ENCODE peak calls at places on chromosome 20, in six cellular contexts. One of them, this sample, is unnamed. For H3K4me1, the result is how much of the 10 kb centered on the place peaks cover.

GRCh38 chr20:17557675-17558006 is 12.2 kb upstream of the DSTN start:
- DNase-seq in body of pancreas: peak
- DNase-seq in A673: no peak
- DNase-seq in colonic mucosa: peak
- DNase-seq in CD8-positive, alpha-beta T cell: no peak
- DNase-seq in cardiac muscle cell: peak
- DNase-seq in this sample: no peak

GRCh38 chr20:19498756-19499155 is 259.3 kb upstream of the RIN2 start:
- DNase-seq in body of pancreas: peak
- DNase-seq in A673: no peak
- DNase-seq in colonic mucosa: no peak
- DNase-seq in CD8-positive, alpha-beta T cell: no peak
- DNase-seq in cardiac muscle cell: no peak
- DNase-seq in this sample: no peak

GRCh38 chr20:16749573-16749972 is 1.4 kb downstream of the OTOR start:
- DNase-seq in body of pancreas: no peak
- DNase-seq in A673: peak
- DNase-seq in colonic mucosa: no peak
- DNase-seq in CD8-positive, alpha-beta T cell: no peak
- DNase-seq in cardiac muscle cell: no peak
- DNase-seq in this sample: peak

GRCh38 chr20:4873396-4873795 is 127.9 kb downstream of the SLC23A2 start:
- DNase-seq in body of pancreas: no peak
- DNase-seq in A673: peak
- DNase-seq in colonic mucosa: no peak
- DNase-seq in CD8-positive, alpha-beta T cell: no peak
- DNase-seq in cardiac muscle cell: no peak
- DNase-seq in this sample: no peak

GRCh38 chr20:13342469-13343242 is 121.6 kb downstream of the ISM1 start:
- DNase-seq in body of pancreas: no peak
- DNase-seq in A673: no peak
- DNase-seq in colonic mucosa: no peak
- DNase-seq in CD8-positive, alpha-beta T cell: no peak
- DNase-seq in cardiac muscle cell: no peak
- DNase-seq in this sample: no peak

GRCh38 chr20:56347628-56348305 is 11.0 kb upstream of the FAM210B start:
- DNase-seq in body of pancreas: no peak
- DNase-seq in A673: no peak
- DNase-seq in colonic mucosa: no peak
- DNase-seq in CD8-positive, alpha-beta T cell: no peak
- DNase-seq in cardiac muscle cell: no peak
- DNase-seq in this sample: peak

GRCh38 chr20:63659370-63659769 is 1.3 kb downstream of the RTEL1 start:
- DNase-seq in body of pancreas: no peak
- DNase-seq in A673: no peak
- DNase-seq in colonic mucosa: no peak
- DNase-seq in CD8-positive, alpha-beta T cell: no peak
- DNase-seq in cardiac muscle cell: no peak
- DNase-seq in this sample: no peak

GRCh38 chr20:35468671-35469334 is 13.4 kb downstream of the CEP250 start:
- DNase-seq in body of pancreas: no peak
- DNase-seq in A673: no peak
- DNase-seq in colonic mucosa: no peak
- DNase-seq in CD8-positive, alpha-beta T cell: no peak
- DNase-seq in cardiac muscle cell: no peak
- DNase-seq in this sample: no peak

GRCh38 chr20:22652685-22653568 is 68.6 kb upstream of the FOXA2 start:
- DNase-seq in body of pancreas: no peak
- DNase-seq in A673: no peak
- DNase-seq in colonic mucosa: peak
- DNase-seq in CD8-positive, alpha-beta T cell: no peak
- DNase-seq in cardiac muscle cell: no peak
- DNase-seq in this sample: peak

GRCh38 chr20:32585011-32585518 is at the start of gene NOL4L:
- DNase-seq in body of pancreas: peak
- DNase-seq in A673: peak
- DNase-seq in colonic mucosa: no peak
- DNase-seq in CD8-positive, alpha-beta T cell: peak
- DNase-seq in cardiac muscle cell: peak
- DNase-seq in this sample: peak

GRCh38 chr20:48162621-48163020 is 377.3 kb upstream of the SULF2 start:
- DNase-seq in body of pancreas: no peak
- DNase-seq in A673: no peak
- DNase-seq in colonic mucosa: no peak
- DNase-seq in CD8-positive, alpha-beta T cell: no peak
- DNase-seq in cardiac muscle cell: no peak
- DNase-seq in this sample: no peak

GRCh38 chr20:58342104-58342945 is 32.8 kb downstream of the RAB22A start:
- DNase-seq in body of pancreas: no peak
- DNase-seq in A673: peak
- DNase-seq in colonic mucosa: no peak
- DNase-seq in CD8-positive, alpha-beta T cell: no peak
- DNase-seq in cardiac muscle cell: peak
- DNase-seq in this sample: no peak

GRCh38 chr20:911882-912600 is 4.1 kb downstream of the ANGPT4 start:
- DNase-seq in body of pancreas: no peak
- DNase-seq in A673: no peak
- DNase-seq in colonic mucosa: no peak
- DNase-seq in CD8-positive, alpha-beta T cell: no peak
- DNase-seq in cardiac muscle cell: no peak
- DNase-seq in this sample: peak
- TF ChIP-seq CTCF in body of pancreas: no peak
- TF ChIP-seq CTCF in A673: no peak
- TF ChIP-seq CTCF in colonic mucosa: no peak
- TF ChIP-seq CTCF in CD8-positive, alpha-beta T cell: no peak
- TF ChIP-seq CTCF in cardiac muscle cell: no peak
- TF ChIP-seq CTCF in this sample: peak

GRCh38 chr20:21308340-21308739 is 5.2 kb downstream of the XRN2 start:
- DNase-seq in body of pancreas: no peak
- DNase-seq in A673: no peak
- DNase-seq in colonic mucosa: no peak
- DNase-seq in CD8-positive, alpha-beta T cell: no peak
- DNase-seq in cardiac muscle cell: no peak
- DNase-seq in this sample: no peak
- H3K4me1 ChIP-seq in body of pancreas: under half
- H3K4me1 ChIP-seq in A673: under half
- H3K4me1 ChIP-seq in colonic mucosa: under half
- H3K4me1 ChIP-seq in CD8-positive, alpha-beta T cell: under half
- H3K4me1 ChIP-seq in cardiac muscle cell: under half
- H3K4me1 ChIP-seq in this sample: under half

GRCh38 chr20:50724112-50724724 is 7.2 kb upstream of the PARD6B start:
- DNase-seq in body of pancreas: no peak
- DNase-seq in A673: no peak
- DNase-seq in colonic mucosa: no peak
- DNase-seq in CD8-positive, alpha-beta T cell: no peak
- DNase-seq in cardiac muscle cell: no peak
- DNase-seq in this sample: no peak
- H3K4me3 ChIP-seq in body of pancreas: no peak
- H3K4me3 ChIP-seq in A673: no peak
- H3K4me3 ChIP-seq in colonic mucosa: no peak
- H3K4me3 ChIP-seq in CD8-positive, alpha-beta T cell: no peak
- H3K4me3 ChIP-seq in cardiac muscle cell: no peak
- H3K4me3 ChIP-seq in this sample: no peak

GRCh38 chr20:51767867-51768758 is at the start of gene ATP9A:
- DNase-seq in body of pancreas: peak
- DNase-seq in A673: no peak
- DNase-seq in colonic mucosa: peak
- DNase-seq in CD8-positive, alpha-beta T cell: no peak
- DNase-seq in cardiac muscle cell: peak
- DNase-seq in this sample: peak
- TF ChIP-seq CTCF in body of pancreas: no peak
- TF ChIP-seq CTCF in A673: peak
- TF ChIP-seq CTCF in colonic mucosa: no peak
- TF ChIP-seq CTCF in CD8-positive, alpha-beta T cell: no peak
- TF ChIP-seq CTCF in cardiac muscle cell: no peak
- TF ChIP-seq CTCF in this sample: peak

GRCh38 chr20:2981646-2982045 is 61.8 kb upstream of the GNRH2 start:
- DNase-seq in body of pancreas: no peak
- DNase-seq in A673: no peak
- DNase-seq in colonic mucosa: no peak
- DNase-seq in CD8-positive, alpha-beta T cell: no peak
- DNase-seq in cardiac muscle cell: no peak
- DNase-seq in this sample: no peak

GRCh38 chr20:2983508-2983907 is 59.9 kb upstream of the GNRH2 start:
- DNase-seq in body of pancreas: no peak
- DNase-seq in A673: no peak
- DNase-seq in colonic mucosa: no peak
- DNase-seq in CD8-positive, alpha-beta T cell: no peak
- DNase-seq in cardiac muscle cell: no peak
- DNase-seq in this sample: no peak

GRCh38 chr20:2984028-2984501 is 59.4 kb upstream of the GNRH2 start:
- DNase-seq in body of pancreas: no peak
- DNase-seq in A673: no peak
- DNase-seq in colonic mucosa: no peak
- DNase-seq in CD8-positive, alpha-beta T cell: no peak
- DNase-seq in cardiac muscle cell: no peak
- DNase-seq in this sample: no peak

GRCh38 chr20:2973574-2973973 is 69.8 kb upstream of the GNRH2 start:
- DNase-seq in body of pancreas: no peak
- DNase-seq in A673: no peak
- DNase-seq in colonic mucosa: no peak
- DNase-seq in CD8-positive, alpha-beta T cell: no peak
- DNase-seq in cardiac muscle cell: no peak
- DNase-seq in this sample: no peak

GRCh38 chr20:2978519-2978918 is 64.9 kb upstream of the GNRH2 start:
- DNase-seq in body of pancreas: no peak
- DNase-seq in A673: no peak
- DNase-seq in colonic mucosa: no peak
- DNase-seq in CD8-positive, alpha-beta T cell: no peak
- DNase-seq in cardiac muscle cell: no peak
- DNase-seq in this sample: no peak
- H3K4me1 ChIP-seq in body of pancreas: under half
- H3K4me1 ChIP-seq in A673: under half
- H3K4me1 ChIP-seq in colonic mucosa: under half
- H3K4me1 ChIP-seq in CD8-positive, alpha-beta T cell: under half
- H3K4me1 ChIP-seq in cardiac muscle cell: under half
- H3K4me1 ChIP-seq in this sample: under half

GRCh38 chr20:46172455-46172854 is 54.3 kb downstream of the CD40 start:
- DNase-seq in body of pancreas: no peak
- DNase-seq in A673: no peak
- DNase-seq in colonic mucosa: no peak
- DNase-seq in CD8-positive, alpha-beta T cell: no peak
- DNase-seq in cardiac muscle cell: no peak
- DNase-seq in this sample: no peak

GRCh38 chr20:46173652-46174468 is 55.7 kb downstream of the CD40 start:
- DNase-seq in body of pancreas: no peak
- DNase-seq in A673: no peak
- DNase-seq in colonic mucosa: no peak
- DNase-seq in CD8-positive, alpha-beta T cell: no peak
- DNase-seq in cardiac muscle cell: no peak
- DNase-seq in this sample: no peak

GRCh38 chr20:46174469-46175126 is 56.5 kb downstream of the CD40 start:
- DNase-seq in body of pancreas: peak
- DNase-seq in A673: peak
- DNase-seq in colonic mucosa: peak
- DNase-seq in CD8-positive, alpha-beta T cell: peak
- DNase-seq in cardiac muscle cell: peak
- DNase-seq in this sample: peak

GRCh38 chr20:46171909-46172308 is 53.8 kb downstream of the CD40 start:
- DNase-seq in body of pancreas: no peak
- DNase-seq in A673: no peak
- DNase-seq in colonic mucosa: no peak
- DNase-seq in CD8-positive, alpha-beta T cell: no peak
- DNase-seq in cardiac muscle cell: no peak
- DNase-seq in this sample: no peak

DNA sequence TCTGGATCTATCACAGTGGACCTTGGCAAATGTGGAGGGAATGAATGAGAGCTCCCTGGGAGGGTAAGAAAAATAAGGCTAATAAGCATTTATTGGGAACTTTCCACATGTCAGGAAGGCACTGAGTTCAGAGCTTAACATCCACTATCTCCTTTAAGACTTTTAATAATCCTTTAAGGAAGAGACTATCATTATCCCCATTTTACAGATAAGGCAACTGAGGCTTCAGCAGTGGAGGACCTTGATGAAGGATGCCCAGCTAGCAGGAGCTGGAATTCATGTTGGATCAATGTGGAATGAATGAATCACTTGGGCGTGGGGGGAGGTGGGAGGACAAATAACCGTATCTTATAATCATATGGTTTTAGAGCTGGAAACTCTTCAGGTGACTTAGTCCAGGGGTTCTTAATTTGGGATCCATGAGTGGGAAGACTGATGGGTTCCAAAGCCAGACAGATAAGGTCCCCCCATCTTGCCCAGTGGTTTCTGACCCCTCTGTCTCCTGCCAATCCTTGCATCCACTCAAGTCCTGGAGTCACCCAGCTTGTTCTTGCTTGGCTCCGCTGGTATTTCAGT is 54.9 kb downstream of the CD40 start:
- DNase-seq in body of pancreas: no peak
- DNase-seq in A673: no peak
- DNase-seq in colonic mucosa: no peak
- DNase-seq in CD8-positive, alpha-beta T cell: no peak
- DNase-seq in cardiac muscle cell: no peak
- DNase-seq in this sample: no peak
- H3K4me3 ChIP-seq in body of pancreas: no peak
- H3K4me3 ChIP-seq in A673: no peak
- H3K4me3 ChIP-seq in colonic mucosa: no peak
- H3K4me3 ChIP-seq in CD8-positive, alpha-beta T cell: no peak
- H3K4me3 ChIP-seq in cardiac muscle cell: no peak
- H3K4me3 ChIP-seq in this sample: no peak

DNA sequence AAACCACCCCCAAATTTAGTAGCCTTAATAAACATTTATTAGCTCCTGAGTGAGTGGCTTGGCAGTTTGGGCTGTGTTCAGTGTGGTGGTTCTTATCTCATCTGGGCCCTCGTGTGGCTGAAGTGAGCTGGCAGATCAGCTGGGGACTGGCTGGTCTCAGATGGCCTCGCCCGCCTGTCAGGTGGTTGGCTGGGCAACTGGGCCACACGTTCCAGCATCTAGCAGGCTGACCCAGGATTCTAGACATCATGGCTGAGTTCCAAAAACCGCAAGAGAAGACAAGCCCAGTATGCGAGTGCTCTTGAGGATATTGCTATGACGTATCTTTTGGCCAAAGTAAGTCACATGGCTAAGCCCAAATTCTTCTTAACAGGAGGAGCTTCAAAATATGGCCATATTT is 28.9 kb downstream of the EIF2S2 start:
- DNase-seq in body of pancreas: peak
- DNase-seq in A673: peak
- DNase-seq in colonic mucosa: peak
- DNase-seq in CD8-positive, alpha-beta T cell: no peak
- DNase-seq in cardiac muscle cell: peak
- DNase-seq in this sample: no peak
- TF ChIP-seq CTCF in body of pancreas: peak
- TF ChIP-seq CTCF in A673: no peak
- TF ChIP-seq CTCF in colonic mucosa: no peak
- TF ChIP-seq CTCF in CD8-positive, alpha-beta T cell: no peak
- TF ChIP-seq CTCF in cardiac muscle cell: peak
- TF ChIP-seq CTCF in this sample: peak

GRCh38 chr20:38833154-38833856 is 27.8 kb downstream of the PPP1R16B start:
- DNase-seq in body of pancreas: no peak
- DNase-seq in A673: no peak
- DNase-seq in colonic mucosa: no peak
- DNase-seq in CD8-positive, alpha-beta T cell: no peak
- DNase-seq in cardiac muscle cell: no peak
- DNase-seq in this sample: no peak
- H3K4me1 ChIP-seq in body of pancreas: under half
- H3K4me1 ChIP-seq in A673: under half
- H3K4me1 ChIP-seq in colonic mucosa: under half
- H3K4me1 ChIP-seq in CD8-positive, alpha-beta T cell: under half
- H3K4me1 ChIP-seq in cardiac muscle cell: under half
- H3K4me1 ChIP-seq in this sample: under half

This sample was measured in endodermal cell.